ENCODE peak calls at places on chromosomes 13 and 19, in four cellular contexts. S is IMR-90, V is H9, F is mesendoderm. K is an unnamed sample.

GRCh38 chr13:43758834-43759233 is 27.9 kb downstream of the ENOX1 start:
- DNase-seq in S (no peak), V (no peak), F (no peak), K (no peak)

GRCh38 chr19:51158474-51159129 is 16.5 kb downstream of the SIGLEC7 start:
- DNase-seq in S (peak), V (peak), F (peak), K (peak)

GRCh38 chr19:12786149-12786870 is 5.0 kb upstream of the JUNB start:
- DNase-seq in S (no peak), V (no peak), F (no peak), K (no peak)

GRCh38 chr13:97395437-97396136 is 38.4 kb upstream of the RAP2A start:
- DNase-seq in S (peak), V (no peak), F (no peak), K (no peak)

GRCh38 chr19:18332917-18333530 is 7.4 kb upstream of the PGPEP1 start:
- DNase-seq in S (no peak), V (no peak), F (no peak), K (no peak)

GRCh38 chr19:35715981-35716734 is 1.6 kb upstream of the KMT2B start:
- DNase-seq in S (peak), V (no peak), F (no peak), K (no peak)

GRCh38 chr13:36385471-36385870 is 39.3 kb upstream of the SPART start:
- DNase-seq in S (peak), V (no peak), F (no peak), K (no peak)

GRCh38 chr13:41188584-41188983 is 5.8 kb downstream of the KBTBD7 start:
- DNase-seq in S (peak), V (no peak), F (no peak), K (no peak)

GRCh38 chr19:12064266-12065099 is at the start of gene ZNF844:
- DNase-seq in S (peak), V (peak), F (peak), K (peak)

GRCh38 chr19:11203194-11204075 is 6.1 kb upstream of the KANK2 start:
- DNase-seq in S (peak), V (peak), F (peak), K (peak)

GRCh38 chr13:29771247-29771646 is 79.2 kb downstream of the UBL3 start:
- DNase-seq in S (peak), V (no peak), F (peak), K (no peak)

GRCh38 chr19:12789098-12789903 is 2.0 kb upstream of the JUNB start:
- DNase-seq in S (peak), V (no peak), F (peak), K (no peak)

GRCh38 chr19:16571689-16572331 is 405 bp downstream of the SLC35E1 start:
- DNase-seq in S (peak), V (no peak), F (peak), K (peak)

GRCh38 chr19:57477191-57478008 is at the start of gene ZNF772:
- DNase-seq in S (peak), V (peak), F (peak), K (peak)

GRCh38 chr19:33248954-33249613 is 23.4 kb upstream of the SLC7A10 start:
- DNase-seq in S (no peak), V (no peak), F (peak), K (no peak)

GRCh38 chr13:113881614-113882265 is 17.9 kb upstream of the GAS6 start:
- DNase-seq in S (no peak), V (no peak), F (no peak), K (no peak)

GRCh38 chr19:38304866-38305429 is 897 bp downstream of the C19orf33 start:
- DNase-seq in S (no peak), V (peak), F (peak), K (peak)

GRCh38 chr13:26132756-26133155 is 80.9 kb upstream of the SHISA2 start:
- DNase-seq in S (peak), V (no peak), F (peak), K (no peak)

GRCh38 chr19:12936582-12936981 is 1.8 kb upstream of the CALR start:
- DNase-seq in S (no peak), V (no peak), F (no peak), K (no peak)

GRCh38 chr13:99403458-99403971 is 96.3 kb upstream of the GPR183 start:
- DNase-seq in S (no peak), V (no peak), F (no peak), K (no peak)

GRCh38 chr13:53781941-53782340 is 753.3 kb downstream of the OLFM4 start:
- DNase-seq in S (no peak), V (peak), F (peak), K (no peak)
- H3K56ac ChIP-seq in S (no peak), V (no peak), F (peak), K (no peak)

GRCh38 chr13:51773515-51773914 is 30.4 kb downstream of the DHRS12 start:
- DNase-seq in S (no peak), V (peak), F (no peak), K (no peak)
- H3K56ac ChIP-seq in S (no peak), V (no peak), F (no peak), K (no peak)

GRCh38 chr13:24290280-24290932 is 19.0 kb upstream of the C1QTNF9 start:
- DNase-seq in S (no peak), V (no peak), F (no peak), K (no peak)
- H3K56ac ChIP-seq in S (no peak), V (no peak), F (no peak), K (no peak)

GRCh38 chr19:50002386-50002960 is 22.7 kb downstream of the VRK3 start:
- DNase-seq in S (no peak), V (no peak), F (no peak), K (no peak)
- H3K56ac ChIP-seq in S (no peak), V (no peak), F (no peak), K (no peak)

GRCh38 chr13:44843403-44843802 is 145.9 kb downstream of the NUFIP1 start:
- DNase-seq in S (peak), V (no peak), F (no peak), K (no peak)
- H3K56ac ChIP-seq in S (no peak), V (no peak), F (no peak), K (no peak)

GRCh38 chr19:3075605-3076431 is 13.5 kb upstream of the TLE5 start:
- DNase-seq in S (no peak), V (peak), F (no peak), K (no peak)

GRCh38 chr19:3073159-3073563 is 10.9 kb upstream of the TLE5 start:
- DNase-seq in S (peak), V (no peak), F (peak), K (no peak)

GRCh38 chr19:3071764-3072163 is 9.5 kb upstream of the TLE5 start:
- DNase-seq in S (no peak), V (no peak), F (no peak), K (no peak)

GRCh38 chr19:3079578-3079977 is 14.6 kb upstream of the GNA11 start:
- DNase-seq in S (no peak), V (no peak), F (no peak), K (no peak)

GRCh38 chr19:3073931-3074595 is 11.8 kb upstream of the TLE5 start:
- DNase-seq in S (no peak), V (no peak), F (no peak), K (peak)
- H3K56ac ChIP-seq in S (no peak), V (no peak), F (no peak), K (no peak)

GRCh38 chr13:75904012-75904411 is 267.9 kb downstream of the LMO7 start:
- DNase-seq in S (no peak), V (no peak), F (peak), K (no peak)
- H3K56ac ChIP-seq in S (no peak), V (no peak), F (no peak), K (no peak)

GRCh38 chr13:60167121-60167520 is 3.4 kb upstream of the DIAPH3 start:
- DNase-seq in S (no peak), V (no peak), F (peak), K (no peak)

GRCh38 chr13:60165391-60166099 is 1.8 kb upstream of the DIAPH3 start:
- DNase-seq in S (peak), V (no peak), F (peak), K (no peak)

GRCh38 chr13:60174113-60174512 is 10.4 kb upstream of the DIAPH3 start:
- DNase-seq in S (no peak), V (no peak), F (no peak), K (no peak)

GRCh38 chr13:60170414-60170813 is 6.7 kb upstream of the DIAPH3 start:
- DNase-seq in S (no peak), V (no peak), F (no peak), K (no peak)

GRCh38 chr13:60169239-60170031 is 5.7 kb upstream of the DIAPH3 start:
- DNase-seq in S (no peak), V (no peak), F (peak), K (no peak)
- H3K56ac ChIP-seq in S (no peak), V (no peak), F (no peak), K (no peak)